ENCODE peak calls at places on chromosomes 6 and 20, in five cellular contexts. A is adipocyte, R is small intestine, W is pancreas, C is putamen. L is an unnamed sample.

GRCh38 chr20:35017099-35017835 is 61.6 kb downstream of the MYH7B start:
- DNase-seq in A (no peak), R (no peak), W (no peak), C (no peak), L (no peak)

GRCh38 chr6:125294925-125295324 is 6.8 kb downstream of the HDDC2 start:
- DNase-seq in A (no peak), R (no peak), W (no peak), C (no peak), L (no peak)

GRCh38 chr6:147873826-147874225 is 365.3 kb downstream of the SAMD5 start:
- DNase-seq in A (peak), R (no peak), W (no peak), C (no peak), L (no peak)

GRCh38 chr6:158092806-158093205 is 75.3 kb downstream of the SERAC1 start:
- DNase-seq in A (no peak), R (no peak), W (no peak), C (no peak), L (no peak)

GRCh38 chr20:34262488-34263288 is 21.5 kb downstream of the ASIP start:
- DNase-seq in A (peak), R (peak), W (no peak), C (no peak), L (no peak)

GRCh38 chr6:78243519-78243918 is 590.7 kb downstream of the MEI4 start:
- DNase-seq in A (no peak), R (no peak), W (no peak), C (no peak), L (no peak)

GRCh38 chr20:25196701-25197120 is 1.2 kb downstream of the ENTPD6 start:
- DNase-seq in A (peak), R (no peak), W (no peak), C (no peak), L (peak)

GRCh38 chr20:6469695-6470094 is 297.8 kb upstream of the BMP2 start:
- DNase-seq in A (no peak), R (no peak), W (no peak), C (no peak), L (no peak)

GRCh38 chr20:18663932-18664331 is 76.1 kb downstream of the DTD1 start:
- DNase-seq in A (peak), R (no peak), W (no peak), C (no peak), L (no peak)

GRCh38 chr20:433300-433975 is 25.3 kb downstream of the RBCK1 start:
- DNase-seq in A (no peak), R (peak), W (no peak), C (no peak), L (no peak)

GRCh38 chr6:152232494-152233151 is 404.5 kb downstream of the SYNE1 start:
- DNase-seq in A (peak), R (no peak), W (no peak), C (no peak), L (no peak)

GRCh38 chr6:30171677-30172471 is 8.5 kb downstream of the TRIM15 start:
- DNase-seq in A (peak), R (no peak), W (no peak), C (no peak), L (no peak)

GRCh38 chr6:47358440-47359225 is 48.9 kb upstream of the TNFRSF21 start:
- DNase-seq in A (no peak), R (peak), W (no peak), C (no peak), L (no peak)

GRCh38 chr6:157849288-157850017 is 26.4 kb downstream of the SNX9 start:
- DNase-seq in A (no peak), R (peak), W (no peak), C (no peak), L (no peak)

GRCh38 chr20:38926934-38927616 is 858 bp downstream of the FAM83D start:
- DNase-seq in A (peak), R (peak), W (no peak), C (no peak), L (peak)

GRCh38 chr20:17725094-17725835 is 25.5 kb downstream of the BANF2 start:
- DNase-seq in A (no peak), R (no peak), W (no peak), C (no peak), L (no peak)

GRCh38 chr6:112827793-112828192 is 480.7 kb downstream of the RFPL4B start:
- DNase-seq in A (no peak), R (no peak), W (peak), C (peak), L (no peak)

GRCh38 chr20:40265872-40266533 is 423.0 kb downstream of the MAFB start:
- DNase-seq in A (peak), R (peak), W (no peak), C (no peak), L (peak)

GRCh38 chr6:25922301-25922700 is 8.2 kb downstream of the SLC17A2 start:
- DNase-seq in A (peak), R (no peak), W (no peak), C (no peak), L (no peak)

GRCh38 chr20:53126185-53126584 is 154.0 kb downstream of the TSHZ2 start:
- DNase-seq in A (no peak), R (no peak), W (no peak), C (no peak), L (no peak)

GRCh38 chr6:128518531-128519131 is 1.8 kb downstream of the PTPRK start:
- DNase-seq in A (peak), R (no peak), W (no peak), C (no peak), L (no peak)

GRCh38 chr6:72035966-72036365 is 149.6 kb downstream of the RIMS1 start:
- DNase-seq in A (peak), R (no peak), W (no peak), C (no peak), L (no peak)

GRCh38 chr20:34215711-34216381 is 25.4 kb upstream of the ASIP start:
- DNase-seq in A (peak), R (peak), W (peak), C (peak), L (peak)

GRCh38 chr20:25033250-25033940 is 24.5 kb downstream of the ACSS1 start:
- DNase-seq in A (no peak), R (peak), W (no peak), C (no peak), L (no peak)

GRCh38 chr6:27321901-27322300 is 9.8 kb upstream of the POM121L2 start:
- DNase-seq in A (no peak), R (no peak), W (no peak), C (no peak), L (no peak)